ENCODE peak calls at places on chromosomes 7 and 10, in four cellular contexts. U is hypothalamus; A is ovary; D is stimulated activated CD4-positive, alpha-beta T cell treated with anti-CD3 and anti-CD28 coated beads, Interleukin-1b, Interleukin-23, amount 100 ng/mL, for 24 hours. R is an unnamed sample.

GRCh38 chr10:48941427-48942075 is 1.9 kb upstream of the LRRC18 start:
- DNase-seq in D (no peak), U (no peak), A (no peak), R (no peak)

GRCh38 chr10:111146025-111146640 is 69.3 kb downstream of the ADRA2A start:
- DNase-seq in A (no peak), D (no peak), U (no peak), R (no peak)

GRCh38 chr7:16961650-16962049 is 79.9 kb upstream of the AGR3 start:
- DNase-seq in U (no peak), A (no peak), D (no peak), R (no peak)

GRCh38 chr7:133688483-133689239 is 435.8 kb downstream of the EXOC4 start:
- DNase-seq in A (no peak), U (no peak), D (no peak), R (no peak)

GRCh38 chr10:47277352-47278151 is 22.4 kb upstream of the GDF10 start:
- DNase-seq in A (no peak), U (no peak), D (no peak), R (no peak)

GRCh38 chr10:98267069-98267893 is 713 bp downstream of the LOXL4 start:
- DNase-seq in D (no peak), U (no peak), A (no peak), R (no peak)

GRCh38 chr7:151599401-151600227 is 79.9 kb upstream of the RHEB start:
- DNase-seq in U (no peak), A (peak; percentile 69), D (no peak), R (no peak)

GRCh38 chr7:143434660-143435059 is 8.6 kb upstream of the TAS2R60 start:
- DNase-seq in D (no peak), A (no peak), U (no peak), R (no peak)